ENCODE peak calls at places on chromosomes 6 and 20, in seven cellular contexts. One of them, this sample, is unnamed.

GRCh38 chr6:21263531-21264287 is 329.8 kb upstream of the SOX4 start:
- DNase-seq in uterus: no peak
- DNase-seq in cardiac muscle cell: no peak
- DNase-seq in AG10803: peak
- DNase-seq in IMR-90: no peak
- DNase-seq in natural killer cell: no peak
- DNase-seq in sigmoid colon: no peak
- DNase-seq in this sample: no peak

GRCh38 chr6:148467926-148468325 is 125.3 kb downstream of the SASH1 start:
- DNase-seq in AG10803: no peak
- DNase-seq in uterus: no peak
- DNase-seq in IMR-90: no peak
- DNase-seq in natural killer cell: no peak
- DNase-seq in sigmoid colon: no peak
- DNase-seq in cardiac muscle cell: no peak
- DNase-seq in this sample: no peak

GRCh38 chr20:11329271-11329670 is 588.4 kb upstream of the BTBD3 start:
- DNase-seq in uterus: no peak
- DNase-seq in AG10803: no peak
- DNase-seq in sigmoid colon: no peak
- DNase-seq in cardiac muscle cell: no peak
- DNase-seq in natural killer cell: no peak
- DNase-seq in IMR-90: peak
- DNase-seq in this sample: no peak

GRCh38 chr6:134422426-134423231 is 104.7 kb upstream of the SGK1 start:
- DNase-seq in natural killer cell: no peak
- DNase-seq in sigmoid colon: no peak
- DNase-seq in IMR-90: peak
- DNase-seq in uterus: no peak
- DNase-seq in AG10803: peak
- DNase-seq in cardiac muscle cell: no peak
- DNase-seq in this sample: no peak

GRCh38 chr6:91087864-91088263 is 501.0 kb upstream of the MAP3K7 start:
- DNase-seq in cardiac muscle cell: no peak
- DNase-seq in sigmoid colon: no peak
- DNase-seq in uterus: no peak
- DNase-seq in AG10803: no peak
- DNase-seq in natural killer cell: no peak
- DNase-seq in IMR-90: no peak
- DNase-seq in this sample: no peak

GRCh38 chr20:45459606-45460005 is 9.9 kb upstream of the WFDC2 start:
- DNase-seq in sigmoid colon: no peak
- DNase-seq in IMR-90: peak
- DNase-seq in uterus: no peak
- DNase-seq in natural killer cell: no peak
- DNase-seq in AG10803: peak
- DNase-seq in cardiac muscle cell: no peak
- DNase-seq in this sample: no peak

GRCh38 chr6:130575971-130576370 is 210.2 kb downstream of the TMEM200A start:
- DNase-seq in cardiac muscle cell: no peak
- DNase-seq in AG10803: no peak
- DNase-seq in IMR-90: no peak
- DNase-seq in natural killer cell: peak
- DNase-seq in uterus: no peak
- DNase-seq in sigmoid colon: no peak
- DNase-seq in this sample: no peak

GRCh38 chr6:66814156-66814555 is 1107.1 kb upstream of the EYS start:
- DNase-seq in uterus: no peak
- DNase-seq in sigmoid colon: no peak
- DNase-seq in IMR-90: no peak
- DNase-seq in AG10803: no peak
- DNase-seq in cardiac muscle cell: no peak
- DNase-seq in natural killer cell: no peak
- DNase-seq in this sample: no peak

GRCh38 chr20:32524871-32525501 is 60.1 kb downstream of the NOL4L start:
- DNase-seq in sigmoid colon: peak
- DNase-seq in cardiac muscle cell: no peak
- DNase-seq in natural killer cell: no peak
- DNase-seq in uterus: no peak
- DNase-seq in AG10803: no peak
- DNase-seq in IMR-90: no peak
- DNase-seq in this sample: peak

DNA sequence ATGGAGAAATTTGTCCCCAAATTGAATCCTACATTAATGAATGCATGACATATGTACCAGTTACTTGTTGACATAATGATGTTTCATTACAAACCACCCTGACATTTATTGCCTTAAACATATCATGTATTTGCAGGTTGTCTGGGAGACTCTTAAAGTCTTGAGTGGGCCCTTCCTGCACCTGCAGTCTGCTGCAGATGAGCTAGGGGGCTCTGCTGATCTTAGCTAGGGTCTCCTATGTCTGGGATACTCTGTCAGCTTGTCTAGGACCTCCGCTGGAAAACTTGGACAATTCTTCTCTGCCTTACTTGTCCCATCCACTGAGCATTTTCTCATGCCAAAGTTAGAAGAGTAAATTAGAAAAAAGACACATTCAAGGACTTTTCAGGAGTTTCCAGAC is 581.6 kb downstream of the HAO1 start:
- DNase-seq in sigmoid colon: no peak
- DNase-seq in AG10803: no peak
- DNase-seq in cardiac muscle cell: peak
- DNase-seq in natural killer cell: no peak
- DNase-seq in IMR-90: no peak
- DNase-seq in uterus: no peak
- DNase-seq in this sample: no peak
- TF ChIP-seq CTCF in sigmoid colon: no peak
- TF ChIP-seq CTCF in AG10803: no peak
- TF ChIP-seq CTCF in cardiac muscle cell: no peak
- TF ChIP-seq CTCF in natural killer cell: no peak
- TF ChIP-seq CTCF in IMR-90: no peak
- TF ChIP-seq CTCF in uterus: no peak
- TF ChIP-seq CTCF in this sample: no peak

DNA sequence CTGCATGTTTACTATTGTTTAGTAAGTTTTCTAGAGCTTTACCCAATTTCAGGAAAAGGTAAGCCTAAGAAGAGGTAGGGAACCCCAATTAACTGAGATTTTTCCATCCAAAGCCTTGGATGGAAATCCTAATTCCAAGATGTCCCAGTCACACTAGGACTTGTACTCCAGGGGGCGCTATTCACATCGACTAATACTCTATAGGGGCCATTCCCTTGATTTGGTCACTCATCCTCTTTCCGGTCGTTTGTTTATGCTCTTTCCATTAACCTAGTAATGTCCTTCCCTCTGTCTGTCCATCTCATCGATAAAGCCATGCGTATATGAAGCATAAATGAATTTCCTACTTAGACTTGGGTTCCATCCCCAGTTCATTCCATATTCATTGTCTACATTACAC is 80.8 kb upstream of the FUCA2 start:
- DNase-seq in sigmoid colon: no peak
- DNase-seq in cardiac muscle cell: no peak
- DNase-seq in IMR-90: no peak
- DNase-seq in uterus: no peak
- DNase-seq in AG10803: no peak
- DNase-seq in natural killer cell: no peak
- DNase-seq in this sample: no peak
- TF ChIP-seq CTCF in sigmoid colon: no peak
- TF ChIP-seq CTCF in cardiac muscle cell: peak
- TF ChIP-seq CTCF in IMR-90: peak
- TF ChIP-seq CTCF in uterus: no peak
- TF ChIP-seq CTCF in AG10803: no peak
- TF ChIP-seq CTCF in natural killer cell: peak
- TF ChIP-seq CTCF in this sample: peak

DNA sequence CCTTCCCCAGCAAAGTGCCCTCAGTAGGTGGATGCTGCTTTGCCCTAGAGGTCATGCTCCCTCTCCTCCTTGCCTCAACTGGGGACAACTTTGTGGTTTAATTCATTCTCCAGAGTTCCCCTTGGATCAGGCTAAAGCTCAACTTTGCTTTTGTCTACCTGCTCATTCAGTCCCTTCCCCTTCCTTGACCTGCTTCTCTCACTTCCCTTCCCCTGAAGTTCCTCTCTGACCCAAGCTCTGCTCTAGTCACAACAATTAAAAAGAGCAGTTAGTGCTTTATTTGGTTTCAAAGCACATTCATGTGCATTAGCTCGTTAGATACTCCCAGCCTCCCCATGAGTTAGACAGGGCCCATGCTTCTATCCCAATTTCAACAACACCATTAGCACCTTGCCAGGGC is 71.3 kb downstream of the DZANK1 start:
- DNase-seq in sigmoid colon: no peak
- DNase-seq in natural killer cell: no peak
- DNase-seq in cardiac muscle cell: no peak
- DNase-seq in IMR-90: no peak
- DNase-seq in uterus: no peak
- DNase-seq in AG10803: no peak
- DNase-seq in this sample: no peak
- TF ChIP-seq CTCF in sigmoid colon: no peak
- TF ChIP-seq CTCF in natural killer cell: no peak
- TF ChIP-seq CTCF in cardiac muscle cell: no peak
- TF ChIP-seq CTCF in IMR-90: no peak
- TF ChIP-seq CTCF in uterus: no peak
- TF ChIP-seq CTCF in AG10803: no peak
- TF ChIP-seq CTCF in this sample: no peak

DNA sequence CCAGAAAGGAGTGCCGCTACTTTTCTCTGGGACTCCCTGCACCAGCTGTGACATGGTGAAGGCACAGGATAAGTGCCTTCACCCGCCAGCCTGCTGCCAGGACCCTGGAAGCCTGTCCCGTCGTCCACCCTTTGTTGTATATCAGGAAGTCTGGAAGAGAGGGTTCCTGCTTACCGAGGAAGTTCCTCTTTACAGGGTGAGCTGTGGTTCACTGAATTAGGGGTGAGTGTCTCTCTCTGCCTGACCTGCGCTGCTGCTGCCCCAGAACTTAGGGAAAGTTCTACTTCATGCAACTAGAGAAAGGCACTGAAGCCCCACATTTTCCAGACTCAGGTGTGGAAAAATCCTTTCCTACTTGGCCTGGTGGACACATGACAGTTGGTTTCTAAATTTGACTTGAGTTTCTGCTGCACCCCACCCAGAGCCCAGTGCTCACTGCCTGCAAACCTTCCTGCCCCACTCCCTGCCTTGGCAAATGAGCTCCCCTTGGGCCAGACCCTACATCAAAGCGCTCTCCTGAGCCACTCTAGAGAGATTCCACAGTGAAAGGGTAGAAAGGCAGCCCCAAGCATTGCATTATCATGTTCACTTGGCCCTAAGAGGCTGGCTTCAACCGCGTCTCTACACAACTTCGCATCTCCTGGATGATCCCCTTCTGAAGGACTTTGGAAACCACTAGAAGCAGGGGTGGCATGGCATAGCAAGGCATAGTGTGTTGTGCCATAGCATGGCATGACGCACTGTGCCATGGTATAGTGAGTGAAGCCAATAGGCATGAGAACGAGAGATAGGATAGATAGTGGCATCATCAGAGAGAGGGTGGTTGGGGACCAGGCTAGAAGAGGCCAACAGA is 215.8 kb upstream of the CDYL start:
- DNase-seq in uterus: no peak
- DNase-seq in IMR-90: no peak
- DNase-seq in cardiac muscle cell: no peak
- DNase-seq in natural killer cell: no peak
- DNase-seq in AG10803: no peak
- DNase-seq in sigmoid colon: no peak
- DNase-seq in this sample: no peak
- TF ChIP-seq CTCF in uterus: no peak
- TF ChIP-seq CTCF in IMR-90: no peak
- TF ChIP-seq CTCF in cardiac muscle cell: no peak
- TF ChIP-seq CTCF in natural killer cell: no peak
- TF ChIP-seq CTCF in AG10803: no peak
- TF ChIP-seq CTCF in sigmoid colon: no peak
- TF ChIP-seq CTCF in this sample: no peak

DNA sequence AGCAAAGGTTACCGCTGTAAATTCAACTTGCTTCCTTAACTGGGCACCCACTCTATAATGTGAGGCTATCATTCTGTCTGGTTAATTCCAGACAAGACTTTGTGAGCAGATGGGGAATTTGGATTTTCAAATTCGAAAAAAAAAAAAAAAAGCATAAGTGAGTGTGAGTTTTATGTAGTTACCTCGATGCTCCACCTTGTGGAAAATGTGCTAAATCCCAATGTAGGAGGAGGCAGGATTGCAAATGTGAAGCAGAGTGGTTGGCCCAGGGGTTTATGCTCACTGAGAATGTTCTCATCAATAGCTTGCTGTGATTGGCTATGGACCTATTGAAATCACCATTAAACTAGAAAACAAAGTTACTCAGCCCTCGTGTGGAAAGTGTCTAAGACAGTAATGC is 150.9 kb upstream of the GMDS start:
- DNase-seq in AG10803: no peak
- DNase-seq in uterus: no peak
- DNase-seq in cardiac muscle cell: no peak
- DNase-seq in natural killer cell: no peak
- DNase-seq in sigmoid colon: no peak
- DNase-seq in IMR-90: no peak
- DNase-seq in this sample: no peak
- TF ChIP-seq CTCF in AG10803: no peak
- TF ChIP-seq CTCF in uterus: no peak
- TF ChIP-seq CTCF in cardiac muscle cell: no peak
- TF ChIP-seq CTCF in natural killer cell: no peak
- TF ChIP-seq CTCF in sigmoid colon: no peak
- TF ChIP-seq CTCF in IMR-90: peak
- TF ChIP-seq CTCF in this sample: peak

DNA sequence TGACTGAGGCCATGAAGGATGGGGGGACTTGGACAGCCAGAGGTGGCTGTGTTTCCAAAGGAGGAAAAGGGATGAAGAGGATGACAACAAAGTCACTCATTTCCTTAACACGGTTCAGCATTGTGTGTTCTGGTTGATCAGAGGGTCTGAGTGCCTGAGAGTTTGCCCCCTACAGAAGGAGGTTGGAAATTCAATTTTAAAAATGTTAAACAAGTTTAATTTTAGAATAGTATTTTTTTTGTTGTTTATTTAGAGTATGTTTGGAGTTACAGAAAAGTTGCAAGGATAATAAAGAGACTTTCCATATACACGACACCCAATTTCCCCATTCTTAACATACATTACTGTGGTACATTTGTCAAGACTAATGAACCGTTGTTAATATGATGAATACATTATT is 10.3 kb upstream of the VAPB start:
- DNase-seq in sigmoid colon: no peak
- DNase-seq in IMR-90: no peak
- DNase-seq in uterus: no peak
- DNase-seq in AG10803: no peak
- DNase-seq in cardiac muscle cell: no peak
- DNase-seq in natural killer cell: no peak
- DNase-seq in this sample: no peak
- TF ChIP-seq CTCF in sigmoid colon: no peak
- TF ChIP-seq CTCF in IMR-90: peak
- TF ChIP-seq CTCF in uterus: no peak
- TF ChIP-seq CTCF in AG10803: peak
- TF ChIP-seq CTCF in cardiac muscle cell: peak
- TF ChIP-seq CTCF in natural killer cell: no peak
- TF ChIP-seq CTCF in this sample: peak

GRCh38 chr20:22684763-22685443 is 100.5 kb upstream of the FOXA2 start:
- DNase-seq in cardiac muscle cell: no peak
- DNase-seq in AG10803: no peak
- DNase-seq in natural killer cell: no peak
- DNase-seq in uterus: no peak
- DNase-seq in IMR-90: no peak
- DNase-seq in sigmoid colon: no peak
- DNase-seq in this sample: no peak
- TF ChIP-seq CTCF in cardiac muscle cell: no peak
- TF ChIP-seq CTCF in AG10803: no peak
- TF ChIP-seq CTCF in natural killer cell: no peak
- TF ChIP-seq CTCF in uterus: no peak
- TF ChIP-seq CTCF in IMR-90: no peak
- TF ChIP-seq CTCF in sigmoid colon: no peak
- TF ChIP-seq CTCF in this sample: no peak

GRCh38 chr6:152948150-152948768 is 34.6 kb downstream of the FBXO5 start:
- DNase-seq in sigmoid colon: no peak
- DNase-seq in uterus: no peak
- DNase-seq in IMR-90: peak
- DNase-seq in cardiac muscle cell: peak
- DNase-seq in AG10803: peak
- DNase-seq in natural killer cell: no peak
- DNase-seq in this sample: no peak
- TF ChIP-seq CTCF in sigmoid colon: peak
- TF ChIP-seq CTCF in uterus: peak
- TF ChIP-seq CTCF in IMR-90: peak
- TF ChIP-seq CTCF in cardiac muscle cell: peak
- TF ChIP-seq CTCF in AG10803: peak
- TF ChIP-seq CTCF in natural killer cell: peak
- TF ChIP-seq CTCF in this sample: peak

This sample was measured in chondrocyte.